ENCODE peak calls at places on chromosomes 7 and 10, in seven cellular contexts. M, S, A, R, F, E and N are unnamed samples.
A peak's percentile ranks its signal among the peaks of the same experiment; 100 is the strongest.

GRCh38 chr10:101294109-101294508 is 59.9 kb upstream of the BTRC start:
- DNase-seq in M (no peak), S (no peak), A (no peak), R (no peak), F (no peak), E (no peak), N (no peak)

GRCh38 chr7:108358553-108358952 is 97.7 kb downstream of the NRCAM start:
- DNase-seq in M (peak; percentile 63), S (peak; percentile 70), A (no peak), R (no peak), F (no peak), E (no peak), N (peak; percentile 48)

GRCh38 chr7:34748244-34749039 is 90.4 kb downstream of the NPSR1 start:
- DNase-seq in M (peak; percentile 87), S (peak; percentile 49), A (peak; percentile 87), R (peak; percentile 67), F (peak; percentile 97), E (peak; percentile 70), N (peak; percentile 9)

GRCh38 chr7:80244206-80244956 is 109.8 kb downstream of the GNAI1 start:
- DNase-seq in M (peak; percentile 24), S (no peak), A (no peak), R (no peak), F (peak; percentile 6), E (no peak), N (peak; percentile 55)

GRCh38 chr7:151795168-151795754 is 81.7 kb downstream of the PRKAG2 start:
- DNase-seq in M (no peak), S (no peak), A (no peak), R (no peak), F (no peak), E (no peak), N (no peak)

GRCh38 chr7:32126843-32127242 is 56.6 kb upstream of the PDE1C start:
- DNase-seq in M (no peak), S (no peak), A (no peak), R (no peak), F (no peak), E (no peak), N (no peak)

GRCh38 chr10:4708123-4708759 is 117.8 kb upstream of the AKR1E2 start:
- DNase-seq in M (no peak), S (no peak), A (no peak), R (no peak), F (no peak), E (no peak), N (no peak)

GRCh38 chr10:24228642-24229041 is 19.7 kb downstream of the KIAA1217 start:
- DNase-seq in M (no peak), S (no peak), A (no peak), R (no peak), F (no peak), E (no peak), N (no peak)

GRCh38 chr7:65509368-65510186 is 135.9 kb downstream of the ZNF92 start:
- DNase-seq in M (no peak), S (no peak), A (no peak), R (peak; percentile 10), F (no peak), E (peak; percentile 19), N (no peak)

GRCh38 chr7:36080843-36081242 is 72.2 kb upstream of the EEPD1 start:
- DNase-seq in M (no peak), S (no peak), A (no peak), R (no peak), F (no peak), E (no peak), N (no peak)

GRCh38 chr10:122990278-122990677 is 10.1 kb downstream of the PSTK start:
- DNase-seq in M (no peak), S (no peak), A (no peak), R (no peak), F (no peak), E (no peak), N (peak; percentile 62)

GRCh38 chr10:43120116-43120947 is 17.9 kb upstream of the CSGALNACT2 start:
- DNase-seq in M (no peak), S (no peak), A (no peak), R (no peak), F (no peak), E (peak; percentile 13), N (no peak)

GRCh38 chr7:16695621-16696237 is 49.7 kb downstream of the BZW2 start:
- DNase-seq in M (peak; percentile 72), S (peak; percentile 76), A (peak; percentile 43), R (no peak), F (peak; percentile 74), E (no peak), N (peak; percentile 76)

GRCh38 chr10:76388321-76388720 is 956.9 kb downstream of the LRMDA start:
- DNase-seq in M (peak; percentile 85), S (peak; percentile 57), A (no peak), R (no peak), F (no peak), E (no peak), N (no peak)

GRCh38 chr7:141074162-141074989 is 512 bp downstream of the TMEM178B start:
- DNase-seq in M (no peak), S (no peak), A (no peak), R (peak; percentile 21), F (no peak), E (no peak), N (peak; percentile 3)

DNA sequence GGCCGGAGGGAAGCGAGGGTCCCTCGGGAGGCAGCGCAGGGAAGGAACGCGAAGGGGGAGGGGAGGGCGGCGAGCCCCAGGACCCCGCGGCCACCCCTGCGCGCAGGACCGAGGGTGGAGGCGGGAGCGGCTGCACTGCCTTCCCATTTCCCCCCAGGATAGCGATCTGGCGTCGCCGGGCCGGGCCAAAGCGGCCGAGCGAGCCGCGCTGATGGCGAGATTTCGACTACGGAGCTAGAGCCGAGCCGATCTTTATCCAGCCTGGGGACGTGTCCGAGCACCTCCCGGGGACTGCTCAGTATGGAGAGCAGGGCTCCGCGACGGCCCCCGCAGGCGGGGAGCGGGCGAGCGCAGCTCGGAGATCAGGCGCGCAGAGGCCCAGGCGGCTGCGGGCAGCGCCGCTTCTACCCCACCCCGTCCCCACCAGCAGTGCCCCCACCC is 590 bp upstream of the CRTAC1 start:
- DNase-seq in M (no peak), S (no peak), A (no peak), R (no peak), F (no peak), E (peak; percentile 31), N (no peak)
- H3K4me3 ChIP-seq in M (no peak overlapping the region), S (peak overlapping the region; percentile 9), A (peak overlapping the region; percentile 10), R (peak overlapping the region; percentile 58), F (no peak overlapping the region), E (peak overlapping the region; percentile 26), N (no peak overlapping the region)

GRCh38 chr7:44060948-44061644 is 4.3 kb downstream of the PGAM2 start:
- DNase-seq in M (no peak), S (no peak), A (no peak), R (peak; percentile 7), F (no peak), E (peak; percentile 20), N (no peak)

GRCh38 chr7:44062903-44063295 is 2.5 kb downstream of the PGAM2 start:
- DNase-seq in M (no peak), S (no peak), A (no peak), R (peak; percentile 15), F (no peak), E (no peak), N (no peak)

GRCh38 chr7:44062180-44062902 is 3.0 kb downstream of the PGAM2 start:
- DNase-seq in M (no peak), S (no peak), A (no peak), R (peak; percentile 26), F (no peak), E (peak; percentile 37), N (no peak)

GRCh38 chr7:44060091-44060947 is 5.0 kb downstream of the PGAM2 start:
- DNase-seq in M (no peak), S (no peak), A (no peak), R (peak; percentile 5), F (no peak), E (peak; percentile 28), N (no peak)

GRCh38 chr7:44061645-44062179 is 3.7 kb downstream of the PGAM2 start:
- DNase-seq in M (no peak), S (no peak), A (no peak), R (no peak), F (no peak), E (no peak), N (no peak)
- TF ChIP-seq CTCF in M (no peak), S (no peak), A (no peak), R (no peak), F (no peak), E (no peak), N (no peak)

DNA sequence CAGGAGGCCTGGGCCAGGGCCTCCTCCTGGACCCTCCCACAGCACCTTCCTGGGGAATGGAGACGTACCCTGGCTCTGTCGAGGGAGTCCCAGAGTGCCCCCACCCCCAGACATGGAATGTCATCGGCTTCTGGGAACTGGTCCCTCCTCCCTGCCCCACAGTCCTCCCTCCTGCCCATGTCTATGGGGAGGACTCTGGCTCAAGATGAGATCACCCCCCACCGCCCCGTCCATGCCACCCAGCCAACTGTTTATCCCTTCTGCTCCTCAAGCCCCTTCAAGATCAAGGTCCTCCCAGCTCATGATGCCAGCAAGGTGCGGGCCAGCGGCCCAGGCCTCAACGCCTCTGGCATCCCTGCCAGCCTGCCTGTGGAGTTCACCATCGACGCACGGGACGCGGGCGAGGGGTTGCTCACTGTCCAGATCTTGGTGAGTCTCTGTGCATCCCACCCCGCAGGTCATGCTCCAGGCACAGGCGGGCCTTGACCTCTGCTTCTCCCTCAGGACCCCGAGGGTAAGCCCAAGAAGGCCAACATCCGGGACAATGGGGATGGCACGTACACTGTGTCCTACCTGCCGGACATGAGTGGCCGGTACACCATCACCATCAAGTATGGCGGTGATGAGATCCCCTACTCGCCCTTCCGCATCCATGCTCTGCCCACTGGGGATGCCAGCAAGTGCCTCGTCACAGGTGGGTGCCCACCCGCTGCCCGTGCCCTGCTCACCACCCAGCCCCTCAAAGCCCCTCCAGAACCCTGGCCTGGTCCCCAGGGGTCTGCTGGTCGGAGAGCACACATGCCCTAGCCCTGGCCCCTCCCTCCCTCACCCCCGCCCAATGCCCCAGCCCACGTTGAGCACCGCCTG is 14.1 kb upstream of the ATP6V1F start:
- DNase-seq in M (no peak), S (no peak), A (no peak), R (no peak), F (no peak), E (no peak), N (no peak)
- H3K4me3 ChIP-seq in M (no peak overlapping the region), S (no peak overlapping the region), A (no peak overlapping the region), R (no peak overlapping the region), F (no peak overlapping the region), E (no peak overlapping the region), N (no peak overlapping the region)

GRCh38 chr7:115052706-115053105 is 130.8 kb downstream of the MDFIC start:
- DNase-seq in M (no peak), S (no peak), A (no peak), R (no peak), F (no peak), E (no peak), N (no peak)
- TF ChIP-seq CTCF in M (no peak), S (no peak), A (no peak), R (no peak), F (no peak), E (no peak), N (no peak)